ENCODE peak calls at places on chromosomes 6 and 20, in eight cellular contexts. F is A549, L is neuronal stem cell, P is mammary epithelial cell, S is neural progenitor cell, B is H9, Y is IMR-90, E is GM23248. R is an unnamed sample.

GRCh38 chr6:90003069-90003800 is 109.0 kb downstream of the GJA10 start:
- DNase-seq in S (no peak), P (peak), E (no peak), Y (no peak), F (no peak), L (no peak), B (no peak), R (peak)

GRCh38 chr6:135576055-135576454 is 78.5 kb upstream of the AHI1 start:
- DNase-seq in F (no peak), P (no peak), S (no peak), E (peak), L (no peak), B (no peak), Y (peak), R (no peak)

GRCh38 chr6:99611148-99611547 is 4.5 kb downstream of the PRDM13 start:
- DNase-seq in F (no peak), B (no peak), S (peak), L (no peak), Y (peak), P (no peak), E (no peak), R (no peak)

GRCh38 chr6:134117409-134117808 is 65.0 kb upstream of the SLC2A12 start:
- DNase-seq in E (peak), Y (peak), P (no peak), S (peak), F (no peak), B (no peak), L (no peak), R (no peak)

GRCh38 chr6:166556871-166557322 is 29.6 kb downstream of the RAMACL start:
- DNase-seq in Y (peak), F (peak), S (peak), L (no peak), P (peak), E (peak), B (no peak), R (peak)

GRCh38 chr6:7546832-7547714 is 5.6 kb downstream of the DSP start:
- DNase-seq in S (no peak), L (no peak), Y (no peak), F (no peak), B (no peak), P (peak), E (no peak), R (no peak)

GRCh38 chr20:56195946-56196345 is 52.6 kb upstream of the MC3R start:
- DNase-seq in F (no peak), S (no peak), P (peak), Y (no peak), E (no peak), B (no peak), L (no peak), R (no peak)

GRCh38 chr6:4224082-4224978 is 89.0 kb upstream of the ECI2 start:
- DNase-seq in Y (peak), B (no peak), P (peak), F (no peak), L (no peak), E (peak), S (no peak), R (no peak)

GRCh38 chr6:130035211-130035610 is 16.8 kb downstream of the L3MBTL3 start:
- DNase-seq in E (no peak), P (no peak), B (no peak), S (no peak), F (no peak), L (no peak), Y (peak), R (no peak)

GRCh38 chr6:31639449-31639861 is 13.0 kb downstream of the BAG6 start:
- DNase-seq in E (peak), S (no peak), L (no peak), F (no peak), P (no peak), Y (peak), B (no peak), R (no peak)

GRCh38 chr6:43741829-43742228 is 28.2 kb upstream of the VEGFA start:
- DNase-seq in P (no peak), L (no peak), B (no peak), E (no peak), Y (no peak), F (no peak), S (no peak), R (no peak)

GRCh38 chr6:132475925-132476324 is 37.0 kb downstream of the STX7 start:
- DNase-seq in F (no peak), L (no peak), B (no peak), P (no peak), E (no peak), S (no peak), Y (no peak), R (no peak)

GRCh38 chr6:38039497-38039896 is 220.0 kb downstream of the ZFAND3 start:
- DNase-seq in Y (peak), E (no peak), S (no peak), L (no peak), F (no peak), P (no peak), B (no peak), R (no peak)

GRCh38 chr20:16385891-16386290 is 187.4 kb downstream of the KIF16B start:
- DNase-seq in B (no peak), S (no peak), L (no peak), P (no peak), E (no peak), F (no peak), Y (no peak), R (no peak)

GRCh38 chr6:25006565-25007001 is 70.8 kb upstream of the RIPOR2 start:
- DNase-seq in Y (no peak), P (peak), B (no peak), L (no peak), E (peak), S (no peak), F (no peak), R (peak)

GRCh38 chr20:50029697-50030428 is 47.1 kb downstream of the SNAI1 start:
- DNase-seq in F (peak), P (peak), B (no peak), Y (peak), L (no peak), E (peak), S (no peak), R (peak)

GRCh38 chr6:28944412-28945006 is 20.7 kb upstream of the TRIM27 start:
- DNase-seq in L (peak), P (peak), B (peak), F (no peak), S (peak), Y (peak), E (peak), R (peak)

GRCh38 chr6:170529839-170530520 is 23.1 kb downstream of the PSMB1 start:
- DNase-seq in Y (peak), L (peak), S (peak), B (peak), P (peak), E (peak), F (peak), R (peak)

GRCh38 chr20:62132421-62132820 is 10.1 kb downstream of the LSM14B start:
- DNase-seq in E (peak), B (no peak), S (no peak), Y (no peak), P (no peak), F (no peak), L (no peak), R (no peak)
- H3K4me2 ChIP-seq in E (no peak), B (no peak), S (no peak), Y (no peak), P (no peak), F (no peak), L (no peak), R (no peak)

GRCh38 chr6:154201708-154202107 is 154.9 kb downstream of the IPCEF1 start:
- DNase-seq in B (no peak), S (no peak), Y (no peak), F (no peak), E (no peak), P (no peak), L (no peak), R (no peak)

GRCh38 chr6:154196333-154196732 is 157.3 kb downstream of the OPRM1 start:
- DNase-seq in L (no peak), Y (no peak), S (no peak), P (no peak), F (no peak), E (no peak), B (no peak), R (no peak)

GRCh38 chr6:154202334-154202733 is 154.3 kb downstream of the IPCEF1 start:
- DNase-seq in E (no peak), S (no peak), B (no peak), F (no peak), Y (no peak), P (no peak), L (no peak), R (no peak)

DNA sequence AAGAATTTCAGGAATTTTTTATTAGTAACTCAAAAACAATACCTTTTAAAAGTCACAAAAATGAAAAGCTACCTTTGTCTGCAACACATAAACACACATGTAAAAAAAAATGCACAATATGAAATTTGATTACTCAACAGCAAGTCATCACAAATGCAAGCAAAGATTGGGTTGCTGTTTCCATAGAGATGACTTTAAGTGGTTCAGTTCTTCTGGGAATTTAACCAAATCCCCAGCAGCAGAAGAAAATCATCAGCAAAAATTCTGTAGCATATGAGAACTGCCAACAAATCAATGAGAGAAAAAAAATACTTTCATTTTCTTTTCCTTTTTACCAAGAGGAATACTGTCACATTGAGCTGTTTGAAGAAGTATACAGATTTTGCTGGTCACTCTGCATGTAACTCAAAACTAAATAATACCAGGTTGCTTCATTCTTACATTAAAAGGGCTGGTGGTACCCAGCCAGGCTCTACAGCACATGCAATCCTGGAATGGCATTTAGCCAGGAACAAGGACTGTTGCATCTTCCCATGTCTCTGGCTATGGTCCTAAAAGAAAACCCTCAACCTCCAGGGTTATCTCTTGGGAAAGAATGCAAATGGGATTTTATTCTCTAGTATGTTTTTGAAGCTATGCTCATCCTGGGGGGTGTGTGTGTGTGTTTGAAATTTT is 158.3 kb downstream of the OPRM1 start:
- DNase-seq in L (no peak), B (no peak), Y (peak), E (peak), S (no peak), P (peak), F (no peak), R (no peak)
- H3K4me2 ChIP-seq in L (no peak), B (no peak), Y (peak), E (no peak), S (no peak), P (no peak), F (no peak), R (no peak)

GRCh38 chr6:41208439-41209106 is 7.6 kb upstream of the TREML2 start:
- DNase-seq in Y (no peak), B (no peak), S (no peak), E (no peak), P (no peak), L (no peak), F (no peak), R (no peak)
- H3K4me2 ChIP-seq in Y (no peak), B (no peak), S (no peak), E (no peak), P (no peak), L (no peak), F (no peak), R (no peak)

GRCh38 chr6:154558984-154559383 is 48.5 kb upstream of the CNKSR3 start:
- DNase-seq in B (no peak), F (no peak), E (no peak), L (no peak), P (no peak), S (no peak), Y (no peak), R (no peak)

GRCh38 chr6:154549179-154549578 is 38.7 kb upstream of the CNKSR3 start:
- DNase-seq in S (no peak), F (no peak), E (no peak), L (no peak), B (no peak), Y (no peak), P (no peak), R (no peak)

GRCh38 chr6:154550778-154551177 is 40.3 kb upstream of the CNKSR3 start:
- DNase-seq in S (no peak), Y (no peak), F (no peak), P (no peak), L (no peak), E (no peak), B (no peak), R (no peak)

GRCh38 chr6:154558513-154558912 is 48.0 kb upstream of the CNKSR3 start:
- DNase-seq in L (no peak), Y (no peak), P (no peak), F (no peak), S (no peak), E (no peak), B (no peak), R (no peak)

DNA sequence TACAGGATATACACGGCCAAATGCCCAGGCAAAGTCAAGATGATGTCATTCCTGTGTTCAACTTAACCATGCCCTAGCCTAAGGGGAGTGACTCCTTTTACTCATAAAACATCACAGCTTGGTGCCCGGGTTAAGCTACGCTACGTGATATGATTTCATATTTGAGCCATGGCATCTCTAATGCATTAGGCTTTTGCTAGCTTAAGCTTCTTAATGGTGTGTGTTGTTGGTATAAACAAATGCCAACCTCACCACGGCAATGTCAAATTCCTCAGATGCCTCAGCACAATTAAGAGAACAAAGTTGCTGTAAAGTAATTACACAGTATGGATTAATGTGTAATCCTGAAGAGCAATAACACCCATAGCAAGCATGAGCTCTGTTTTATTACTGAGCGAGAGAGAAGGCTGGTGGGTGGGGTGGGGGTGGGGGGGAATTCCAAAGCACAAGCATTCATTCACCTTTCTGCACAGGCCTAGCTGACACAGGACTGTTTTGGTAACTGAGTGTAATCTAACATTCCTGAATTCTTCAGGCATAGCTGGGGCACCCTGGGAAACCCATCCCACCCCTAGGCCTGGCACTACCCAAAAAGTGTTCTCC is 44.7 kb upstream of the CNKSR3 start:
- DNase-seq in B (no peak), P (peak), L (no peak), Y (peak), F (peak), S (no peak), E (peak), R (peak)
- H3K4me2 ChIP-seq in B (no peak), P (peak), L (no peak), Y (no peak), F (peak), S (no peak), E (no peak), R (peak)

GRCh38 chr20:33046412-33046811 is 7.3 kb upstream of the BPIFB3 start:
- DNase-seq in P (peak), E (no peak), B (no peak), S (no peak), F (no peak), L (no peak), Y (no peak), R (no peak)

GRCh38 chr20:33038243-33038642 is 6.8 kb downstream of the BPIFB6 start:
- DNase-seq in P (no peak), L (no peak), F (no peak), E (no peak), Y (no peak), S (no peak), B (no peak), R (no peak)

GRCh38 chr20:33042983-33043730 is 10.5 kb upstream of the BPIFB3 start:
- DNase-seq in L (no peak), P (no peak), F (no peak), B (no peak), E (no peak), Y (no peak), S (no peak), R (no peak)

GRCh38 chr20:33043731-33044181 is 9.9 kb upstream of the BPIFB3 start:
- DNase-seq in E (no peak), F (no peak), Y (no peak), B (no peak), P (no peak), S (no peak), L (no peak), R (no peak)

DNA sequence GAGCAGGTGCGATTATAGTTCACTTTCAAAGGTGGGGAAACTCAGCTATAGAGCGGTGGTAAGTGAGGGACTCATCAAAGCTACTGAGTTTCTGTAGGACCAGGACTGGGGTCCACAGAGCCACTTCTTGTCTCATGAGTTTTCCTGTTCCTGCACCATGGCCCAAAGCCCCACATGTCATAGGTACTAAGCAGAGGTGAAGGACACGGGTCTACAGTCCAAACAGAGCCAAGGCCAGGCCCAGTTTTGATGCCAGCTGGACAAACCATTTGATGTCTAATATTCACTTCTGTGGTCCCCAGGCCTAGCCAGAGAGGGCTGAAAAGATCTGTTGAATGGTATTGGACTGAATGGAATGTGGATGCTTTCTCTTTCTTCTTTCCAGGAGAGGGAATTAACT is 11.0 kb downstream of the BPIFB6 start:
- DNase-seq in F (no peak), P (no peak), Y (no peak), B (no peak), S (no peak), L (no peak), E (no peak), R (no peak)
- H3K4me2 ChIP-seq in F (no peak), P (no peak), Y (no peak), B (no peak), S (no peak), L (no peak), E (no peak), R (no peak)

DNA sequence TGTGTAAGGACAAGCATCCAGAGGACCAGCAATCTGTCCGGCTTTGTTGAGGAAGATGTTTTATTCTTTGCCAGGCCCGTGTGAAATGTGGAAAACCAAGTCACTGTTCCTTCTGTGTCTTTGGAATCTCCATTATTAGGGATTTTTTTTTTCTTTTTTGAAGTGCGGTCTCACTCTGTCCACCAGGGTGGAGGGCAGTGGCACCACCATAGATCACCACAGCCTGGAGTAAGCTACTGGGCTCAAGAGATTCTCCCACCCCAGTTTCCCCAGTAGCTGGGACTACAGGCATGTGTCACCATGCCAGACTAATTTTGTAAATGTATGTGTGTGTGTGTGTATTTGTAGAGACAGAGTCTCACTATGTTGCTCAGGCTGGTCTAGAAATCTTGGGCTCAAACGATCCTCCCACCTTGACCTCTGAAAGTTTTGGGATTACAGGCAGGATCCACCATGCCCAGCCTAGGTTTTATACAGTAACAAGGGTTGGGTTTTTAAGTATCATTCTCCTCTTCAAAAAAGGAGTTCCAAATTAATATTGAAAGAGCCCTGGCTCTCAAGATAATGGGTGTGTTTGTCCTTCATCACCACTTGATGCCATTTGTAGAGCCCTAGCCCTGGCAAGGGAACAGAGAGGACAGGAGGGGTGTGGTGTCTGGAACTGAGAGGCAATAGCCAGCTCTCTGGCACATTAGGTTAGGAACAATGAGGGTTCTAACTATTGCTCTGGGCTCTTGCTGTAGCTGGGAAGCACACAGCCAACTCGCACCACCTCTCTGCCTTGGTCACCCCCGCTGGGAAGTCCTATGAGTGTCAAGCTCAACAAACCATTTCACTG is 3.1 kb downstream of the LAMP5 start:
- DNase-seq in Y (no peak), E (no peak), F (no peak), P (no peak), L (no peak), B (no peak), S (no peak), R (no peak)
- H3K4me2 ChIP-seq in Y (no peak), E (no peak), F (no peak), P (no peak), L (no peak), B (no peak), S (no peak), R (no peak)

R was measured in PC-9.